ENCODE peak calls at places on chromosomes 2 and 18, in seven cellular contexts. M is uterus; Q is spleen; E is heart right ventricle; O is pancreas; U is CD8-positive, alpha-beta memory T cell; Y is K562. C is an unnamed sample.

GRCh38 chr2:37877457-37878315 is 47.4 kb upstream of the RMDN2 start:
- DNase-seq in M (peak; percentile 56), Q (no peak), E (peak; percentile 65), O (no peak), U (peak; percentile 45), Y (peak; percentile 69), C (no peak)

GRCh38 chr2:30252723-30253688 is 21.7 kb downstream of the LBH start:
- DNase-seq in M (peak; percentile 73), Q (no peak), E (peak; percentile 64), O (no peak), U (no peak), Y (peak; percentile 95), C (no peak)

GRCh38 chr2:234395801-234396478 is 100.9 kb downstream of the ARL4C start:
- DNase-seq in M (no peak), Q (no peak), E (no peak), O (no peak), U (no peak), Y (no peak), C (no peak)

GRCh38 chr2:233929352-233929843 is 12.2 kb downstream of the TRPM8 start:
- DNase-seq in M (no peak), Q (no peak), E (no peak), O (no peak), U (no peak), Y (no peak), C (no peak)

GRCh38 chr2:241068942-241069810 is 32.9 kb downstream of the MTERF4 start:
- DNase-seq in M (peak; percentile 15), Q (peak; percentile 62), E (no peak), O (peak; percentile 63), U (no peak), Y (no peak), C (no peak)

GRCh38 chr2:60742419-60742818 is 13.6 kb upstream of the PAPOLG start:
- DNase-seq in M (no peak), Q (no peak), E (no peak), O (no peak), U (no peak), Y (no peak), C (no peak)

GRCh38 chr2:85872536-85873161 is 16.1 kb downstream of the ST3GAL5 start:
- DNase-seq in M (no peak), Q (no peak), E (peak; percentile 22), O (no peak), U (no peak), Y (peak; percentile 34), C (no peak)

GRCh38 chr2:219079417-219079816 is 18.7 kb upstream of the IHH start:
- DNase-seq in M (no peak), Q (no peak), E (no peak), O (no peak), U (no peak), Y (no peak), C (no peak)

GRCh38 chr18:58544616-58545337 is 84.1 kb downstream of the ALPK2 start:
- DNase-seq in M (no peak), Q (no peak), E (no peak), O (no peak), U (no peak), Y (no peak), C (no peak)

GRCh38 chr2:70994445-70995226 is at the start of gene TEX261:
- DNase-seq in M (peak; percentile 80), Q (peak; percentile 99), E (peak; percentile 89), O (peak; percentile 96), U (peak; percentile 89), Y (peak; percentile 91), C (peak; percentile 94)

DNA sequence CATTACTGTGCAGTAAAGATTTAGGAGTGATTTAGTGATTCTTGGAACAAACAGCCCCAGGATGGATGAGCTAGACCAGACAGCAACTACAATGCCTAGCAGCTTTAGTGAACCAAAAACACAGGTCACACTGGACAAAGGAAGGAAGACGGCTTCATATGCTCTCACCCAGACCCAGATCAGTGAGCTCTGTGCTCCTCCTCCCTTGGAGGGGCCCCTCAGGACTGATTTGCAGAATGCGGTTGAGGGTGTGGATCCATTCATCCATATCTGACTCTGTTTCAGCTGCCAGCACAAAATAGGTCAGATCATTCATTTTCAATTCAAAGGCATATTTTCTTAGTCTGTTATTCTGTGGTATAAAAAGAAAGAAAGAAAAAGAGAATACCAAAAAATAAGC is 159.7 kb upstream of the CCDC195 start:
- DNase-seq in M (no peak), Q (no peak), E (no peak), O (no peak), U (no peak), Y (no peak), C (no peak)
- H3K4me3 ChIP-seq in M (no peak overlapping the region), Q (no peak overlapping the region), E (no peak overlapping the region), O (no peak overlapping the region), U (no peak overlapping the region), Y (no peak overlapping the region), C (no peak overlapping the region)

GRCh38 chr18:79784965-79785770 is 12.6 kb upstream of the KCNG2 start:
- DNase-seq in M (no peak), Q (peak; percentile 65), E (no peak), O (no peak), U (no peak), Y (no peak), C (no peak)
- H3K27me3 ChIP-seq in M (peaks cover 5% of the 10 kb centered on the region), Q (peaks cover 77% of the 10 kb centered on the region), E (peaks cover 69% of the 10 kb centered on the region), O (peaks cover 23% of the 10 kb centered on the region), U (no peaks in the 10 kb centered on the region), Y (peaks cover 12% of the 10 kb centered on the region), C (peaks cover 70% of the 10 kb centered on the region)

DNA sequence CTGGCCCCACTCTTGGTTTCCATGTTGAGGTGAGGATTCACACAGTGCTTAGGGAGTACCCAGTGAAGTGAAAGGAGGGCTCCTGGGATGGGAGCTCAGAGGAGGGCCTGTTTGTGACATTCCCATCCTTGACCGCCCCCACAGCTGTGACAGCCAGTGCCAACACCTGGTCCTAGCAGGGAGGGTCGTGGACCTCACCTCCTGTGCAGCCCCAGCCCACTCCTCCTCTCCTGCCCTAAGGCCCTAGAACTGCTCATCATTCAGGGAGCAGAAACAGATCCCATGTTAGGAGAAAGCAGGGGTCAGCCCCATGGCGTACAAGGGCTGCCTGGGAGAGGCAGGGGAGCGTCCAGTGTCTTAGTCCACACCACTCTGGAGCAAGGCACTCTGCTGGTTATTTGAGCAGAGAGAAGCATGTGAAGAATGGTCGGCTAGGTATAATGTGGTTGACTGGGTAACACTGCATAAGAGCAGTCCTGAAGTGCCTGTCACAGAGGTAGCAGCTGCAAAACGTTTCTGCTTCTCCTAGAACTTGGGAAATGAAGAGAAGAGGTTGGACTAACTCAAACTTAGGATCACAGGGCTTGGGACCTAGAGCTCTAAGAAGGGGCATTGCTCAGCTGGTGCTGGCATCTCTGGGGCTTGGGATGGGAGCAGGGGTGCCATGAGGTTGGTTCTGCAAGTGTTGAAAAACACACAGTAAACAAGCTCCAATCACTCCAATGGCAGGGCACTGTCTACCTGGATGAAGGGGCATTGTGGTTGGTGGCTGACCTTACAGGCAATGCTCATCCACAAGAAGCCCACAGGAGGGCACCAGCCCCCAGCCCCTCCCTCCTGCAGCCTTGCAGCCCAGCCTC is 55.6 kb downstream of the FAM168B start:
- DNase-seq in M (no peak), Q (no peak), E (no peak), O (no peak), U (no peak), Y (peak; percentile 52), C (no peak)
- H3K27ac ChIP-seq in M (no peak overlapping the region), Q (no peak overlapping the region), E (no peak overlapping the region), O (no peak overlapping the region), U (no peak overlapping the region), Y (no peak overlapping the region), C (no peak overlapping the region)

GRCh38 chr2:69692424-69692823 is 48.9 kb upstream of the AAK1 start:
- DNase-seq in M (no peak), Q (no peak), E (no peak), O (no peak), U (no peak), Y (no peak), C (no peak)

GRCh38 chr2:69694894-69695849 is 46.8 kb upstream of the ANXA4 start:
- DNase-seq in M (peak; percentile 40), Q (no peak), E (no peak), O (no peak), U (no peak), Y (no peak), C (no peak)

GRCh38 chr2:69693472-69694450 is 48.2 kb upstream of the ANXA4 start:
- DNase-seq in M (no peak), Q (peak; percentile 86), E (no peak), O (no peak), U (peak; percentile 75), Y (no peak), C (no peak)

GRCh38 chr2:69693059-69693458 is 48.9 kb upstream of the ANXA4 start:
- DNase-seq in M (no peak), Q (no peak), E (no peak), O (no peak), U (no peak), Y (no peak), C (no peak)

DNA sequence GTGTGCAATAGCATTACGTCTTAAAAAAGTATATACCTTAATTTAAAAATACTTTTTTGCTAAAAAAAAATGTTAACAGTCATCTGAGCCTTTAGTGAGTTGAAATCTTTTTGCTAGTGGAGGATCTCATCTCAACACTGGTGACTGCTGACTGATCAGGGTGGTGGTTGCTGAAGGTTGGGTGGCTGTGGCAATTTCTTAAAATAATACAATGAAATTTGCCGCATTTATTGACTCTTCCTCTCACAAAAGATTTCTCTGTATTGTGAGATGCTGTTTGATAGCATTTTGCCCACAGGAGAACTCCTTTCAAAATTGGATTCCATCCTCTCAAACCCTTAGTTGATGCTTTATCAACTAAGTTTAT is 46.1 kb upstream of the ANXA4 start:
- DNase-seq in M (no peak), Q (no peak), E (no peak), O (no peak), U (no peak), Y (no peak), C (no peak)
- H3K4me3 ChIP-seq in M (no peak overlapping the region), Q (no peak overlapping the region), E (no peak overlapping the region), O (no peak overlapping the region), U (no peak overlapping the region), Y (no peak overlapping the region), C (no peak overlapping the region)

C was measured in dorsolateral prefrontal cortex.